ENCODE peak calls at places on chromosomes 4 and X, in five cellular contexts. L is K562, D is sigmoid colon, I is HL-60, B is GM23338. Q is an unnamed sample.

GRCh38 chrX:10242036-10242435 is 85.3 kb downstream of the CLCN4 start:
- DNase-seq in B (no peak), L (no peak), D (no peak), I (no peak), Q (no peak)

GRCh38 chr4:48575964-48576363 is 85.9 kb downstream of the ZAR1 start:
- DNase-seq in I (no peak), L (no peak), B (no peak), D (no peak), Q (no peak)

GRCh38 chr4:132504438-132504837 is 644.7 kb upstream of the PCDH10 start:
- DNase-seq in B (no peak), I (no peak), D (no peak), L (no peak), Q (no peak)

GRCh38 chrX:35919536-35920309 is at the start of gene CFAP47:
- DNase-seq in D (no peak), B (peak; percentile 78), L (no peak), I (no peak), Q (peak; percentile 32)

GRCh38 chr4:82436780-82437179 is 6.4 kb downstream of the ENOPH1 start:
- DNase-seq in I (no peak), D (no peak), B (no peak), L (no peak), Q (no peak)

GRCh38 chr4:21697583-21697982 is 251.0 kb downstream of the KCNIP4 start:
- DNase-seq in L (no peak), I (no peak), B (peak; percentile 77), D (peak; percentile 64), Q (no peak)

GRCh38 chr4:102143433-102143832 is 201.8 kb downstream of the SLC39A8 start:
- DNase-seq in B (no peak), L (no peak), I (no peak), D (no peak), Q (no peak)

GRCh38 chr4:123621072-123621705 is 224.6 kb downstream of the SPRY1 start:
- DNase-seq in I (no peak), L (no peak), D (no peak), B (no peak), Q (no peak)

GRCh38 chrX:20442597-20442996 is 175.9 kb upstream of the RPS6KA3 start:
- DNase-seq in L (peak; percentile 49), D (peak; percentile 84), B (peak; percentile 87), I (peak; percentile 81), Q (peak; percentile 88)

GRCh38 chr4:8725845-8726244 is 133.3 kb downstream of the CPZ start:
- DNase-seq in I (no peak), D (peak; percentile 35), L (no peak), B (no peak), Q (peak; percentile 12)

GRCh38 chr4:163744861-163745260 is 250.4 kb downstream of the TMA16 start:
- DNase-seq in B (no peak), I (no peak), L (no peak), D (no peak), Q (no peak)

GRCh38 chr4:20288047-20288650 is 36.4 kb downstream of the SLIT2 start:
- DNase-seq in B (no peak), I (no peak), D (no peak), L (no peak), Q (no peak)

GRCh38 chr4:73816814-73817213 is 19.7 kb upstream of the CXCL6 start:
- DNase-seq in I (no peak), B (no peak), D (no peak), L (no peak), Q (no peak)

GRCh38 chr4:48602222-48602621 is 112.2 kb downstream of the ZAR1 start:
- DNase-seq in L (no peak), I (no peak), B (no peak), D (no peak), Q (no peak)

GRCh38 chrX:15349046-15349445 is 13.7 kb upstream of the PIGA start:
- DNase-seq in L (peak; percentile 13), B (peak; percentile 76), D (no peak), I (peak; percentile 32), Q (no peak)

GRCh38 chr4:5200546-5200945 is 149.3 kb downstream of the STK32B start:
- DNase-seq in D (no peak), I (no peak), B (no peak), L (no peak), Q (no peak)

GRCh38 chr4:70583952-70584834 is 7.9 kb upstream of the AMBN start:
- DNase-seq in B (no peak), D (no peak), L (no peak), I (no peak), Q (no peak)

GRCh38 chr4:43014266-43014665 is 121.8 kb downstream of the GRXCR1 start:
- DNase-seq in B (no peak), D (no peak), L (no peak), I (no peak), Q (no peak)

GRCh38 chr4:27790911-27791310 is 930.3 kb downstream of the STIM2 start:
- DNase-seq in B (no peak), I (no peak), D (no peak), L (no peak), Q (no peak)

GRCh38 chrX:150502979-150503897 is 65.2 kb upstream of the MTM1 start:
- DNase-seq in I (no peak), L (no peak), B (no peak), D (no peak), Q (peak; percentile 20)

GRCh38 chr4:87938746-87939145 is 36.8 kb upstream of the SPP1 start:
- DNase-seq in B (no peak), I (no peak), L (no peak), D (no peak), Q (no peak)

GRCh38 chr4:3673716-3674478 is 92.3 kb upstream of the ADRA2C start:
- DNase-seq in B (no peak), D (peak; percentile 40), L (no peak), I (no peak), Q (no peak)

GRCh38 chrX:22357621-22358020 is 84.9 kb downstream of the CBLL2 start:
- DNase-seq in I (no peak), D (no peak), L (no peak), B (no peak), Q (no peak)

GRCh38 chr4:74632634-74633033 is 161.7 kb downstream of the BTC start:
- DNase-seq in D (no peak), B (no peak), I (peak; percentile 93), L (no peak), Q (no peak)

GRCh38 chr4:128061566-128062536 is 739 bp downstream of the LARP1B start:
- DNase-seq in L (peak; percentile 55), B (peak; percentile 73), D (peak; percentile 73), I (peak; percentile 66), Q (peak; percentile 58)

GRCh38 chr4:8739820-8740665 is 131.6 kb downstream of the HMX1 start:
- DNase-seq in I (no peak), L (no peak), D (peak; percentile 53), B (no peak), Q (peak; percentile 8)

GRCh38 chr4:139898293-139898692 is 232.7 kb downstream of the MGST2 start:
- DNase-seq in I (no peak), B (no peak), L (no peak), D (no peak), Q (no peak)

GRCh38 chrX:7972586-7972985 is 45.4 kb upstream of the PNPLA4 start:
- DNase-seq in B (no peak), I (no peak), L (no peak), D (no peak), Q (no peak)

GRCh38 chrX:12118134-12118533 is 20.1 kb upstream of the FRMPD4 start:
- DNase-seq in B (no peak), I (no peak), D (no peak), L (no peak), Q (no peak)

GRCh38 chrX:15973299-15973698 is 118.7 kb upstream of the AP1S2 start:
- DNase-seq in D (no peak), I (peak; percentile 72), B (peak; percentile 48), L (peak; percentile 4), Q (peak; percentile 21)

GRCh38 chr4:113979157-113979972 is at the start of gene ARSJ:
- DNase-seq in L (no peak), B (peak; percentile 80), I (no peak), D (peak; percentile 81), Q (peak; percentile 51)

GRCh38 chr4:18698119-18698883 is 676.7 kb upstream of the LCORL start:
- DNase-seq in D (no peak), B (peak; percentile 11), I (no peak), L (no peak), Q (no peak)

GRCh38 chrX:118553042-118553714 is 57.6 kb downstream of the DOCK11 start:
- DNase-seq in D (no peak), B (no peak), I (no peak), L (no peak), Q (no peak)

GRCh38 chr4:147463065-147463464 is 17.8 kb upstream of the EDNRA start:
- DNase-seq in B (no peak), L (no peak), D (no peak), I (no peak), Q (no peak)
- TF ChIP-seq POLR2AphosphoS5 in B (no peak), L (no peak), D (no peak), I (no peak), Q (no peak)

DNA sequence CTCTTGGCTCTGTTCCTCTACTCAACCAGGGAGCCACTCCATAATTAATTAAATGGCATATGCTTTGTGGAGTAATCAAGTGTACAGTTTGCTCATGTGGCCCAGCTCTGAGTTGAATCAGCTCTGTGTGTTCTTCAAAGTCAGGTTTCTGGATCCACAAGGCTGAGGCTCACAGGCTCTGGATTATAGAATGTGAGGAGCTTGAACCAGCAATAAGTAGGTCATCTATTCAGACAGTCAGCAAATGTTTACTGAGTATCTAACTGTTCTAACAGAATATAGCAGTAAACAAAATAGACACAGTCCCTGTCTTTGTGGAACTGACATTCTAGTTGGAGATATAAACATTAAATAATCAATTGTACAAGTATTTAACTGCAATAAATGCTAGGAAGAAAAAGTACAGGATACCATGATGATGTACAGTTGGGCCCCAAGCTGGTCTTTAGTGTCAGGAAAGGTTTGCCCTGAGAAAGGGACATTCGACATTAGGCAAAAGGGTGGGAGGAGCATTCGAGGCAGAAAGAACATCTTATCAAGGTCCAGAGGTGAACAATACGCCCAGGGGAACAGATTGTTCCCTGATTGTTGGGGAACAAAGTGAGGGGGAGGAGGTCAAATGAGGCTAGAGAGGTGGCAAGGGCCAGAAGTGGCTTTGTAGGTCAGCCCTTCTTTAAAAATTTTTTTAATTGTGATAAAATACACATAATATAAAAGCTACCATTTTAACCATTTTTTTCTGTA is 20.5 kb upstream of the TSR2 start:
- DNase-seq in I (no peak), D (no peak), L (no peak), B (no peak), Q (no peak)
- TF ChIP-seq POLR2AphosphoS5 in I (no peak), D (no peak), L (no peak), B (no peak), Q (no peak)

GRCh38 chr4:105683038-105683437 is 25.5 kb downstream of the INTS12 start:
- DNase-seq in L (no peak), B (no peak), D (no peak), I (no peak), Q (no peak)
- TF ChIP-seq POLR2AphosphoS5 in L (no peak), B (no peak), D (no peak), I (no peak), Q (no peak)

GRCh38 chrX:77085372-77085771 is 361.8 kb upstream of the FGF16 start:
- DNase-seq in I (no peak), D (no peak), B (peak; percentile 4), L (no peak), Q (no peak)
- TF ChIP-seq POLR2AphosphoS5 in I (no peak), D (no peak), B (no peak), L (no peak), Q (no peak)

DNA sequence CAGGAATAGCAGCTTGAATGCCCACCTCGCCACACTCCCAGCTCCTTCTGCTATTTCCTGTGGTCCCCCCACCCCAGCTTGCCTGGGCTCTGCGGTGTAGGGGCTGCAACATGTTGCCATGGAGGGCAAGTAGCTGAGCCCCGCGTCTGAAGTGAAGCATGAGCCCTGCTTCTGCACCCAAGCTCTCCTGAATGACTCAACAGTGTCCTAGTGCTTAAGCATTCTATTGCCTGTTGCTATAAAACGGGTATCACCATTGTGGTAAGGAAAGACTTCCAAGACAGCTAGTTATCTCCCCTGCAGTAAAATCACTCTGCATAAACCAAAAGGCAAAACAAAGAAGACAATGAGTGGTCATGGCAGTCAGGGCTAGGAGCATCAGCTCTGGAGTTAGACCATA is 31.4 kb upstream of the SPATA4 start:
- DNase-seq in B (no peak), L (no peak), D (no peak), I (no peak), Q (no peak)
- TF ChIP-seq POLR2AphosphoS5 in B (no peak), L (no peak), D (no peak), I (no peak), Q (no peak)

Q was measured in upper lobe of left lung.